ENCODE peak calls at places on chromosomes 5 and 9, in ten cellular contexts. G is body of pancreas, W is Karpas-422, R is fibroblast of villous mesenchyme, F is GM23248, L is heart right ventricle, B is GM06990, Q is right cardiac atrium, A is neural progenitor cell, N is OCI-LY7. T is an unnamed sample.

GRCh38 chr5:165602529-165602928 is 2097.1 kb downstream of the MAT2B start:
- DNase-seq in G (no peak), W (no peak), R (no peak), F (no peak), L (no peak), B (no peak), Q (no peak), A (no peak), N (no peak), T (no peak)

GRCh38 chr5:133978943-133979342 is 10.5 kb upstream of the C5orf15 start:
- DNase-seq in G (no peak), W (no peak), R (no peak), F (no peak), L (no peak), B (no peak), Q (no peak), A (no peak), N (no peak), T (no peak)

GRCh38 chr9:131395745-131396479 is 2.0 kb downstream of the PRRC2B start:
- DNase-seq in G (no peak), W (no peak), R (no peak), F (peak; percentile 37), L (no peak), B (no peak), Q (no peak), A (no peak), N (peak; percentile 18), T (no peak)

GRCh38 chr5:1323803-1324173 is 21.1 kb downstream of the CLPTM1L start:
- DNase-seq in G (no peak), W (no peak), R (no peak), F (no peak), L (no peak), B (no peak), Q (no peak), A (no peak), N (no peak), T (no peak)

GRCh38 chr9:69865986-69866385 is 45.4 kb downstream of the CFAP95 start:
- DNase-seq in G (no peak), W (no peak), R (no peak), F (no peak), L (no peak), B (no peak), Q (no peak), A (no peak), N (no peak), T (no peak)

GRCh38 chr9:33446507-33447403 is 638 bp downstream of the AQP3 start:
- DNase-seq in G (peak; percentile 78), W (no peak), R (peak; percentile 34), F (peak; percentile 70), L (peak; percentile 48), B (peak; percentile 68), Q (peak; percentile 68), A (peak; percentile 20), N (peak; percentile 24), T (peak; percentile 91)

GRCh38 chr9:130276955-130277354 is 11.4 kb downstream of the HMCN2 start:
- DNase-seq in G (no peak), W (no peak), R (no peak), F (no peak), L (no peak), B (no peak), Q (no peak), A (no peak), N (no peak), T (no peak)

GRCh38 chr5:159106193-159106568 is 6.5 kb upstream of the EBF1 start:
- DNase-seq in G (no peak), W (peak; percentile 84), R (no peak), F (no peak), L (no peak), B (no peak), Q (no peak), A (peak; percentile 11), N (peak; percentile 50), T (no peak)

GRCh38 chr9:96651626-96652025 is 3.5 kb downstream of the PRXL2C start:
- DNase-seq in G (no peak), W (peak; percentile 61), R (peak; percentile 38), F (peak; percentile 63), L (no peak), B (no peak), Q (no peak), A (no peak), N (peak; percentile 36), T (peak; percentile 23)

GRCh38 chr9:96655198-96655851 is at the start of gene PRXL2C:
- DNase-seq in G (peak; percentile 80), W (no peak), R (peak; percentile 79), F (peak; percentile 88), L (peak; percentile 89), B (peak; percentile 79), Q (peak; percentile 90), A (no peak), N (no peak), T (peak; percentile 14)

GRCh38 chr9:96649620-96650323 is 5.3 kb downstream of the PRXL2C start:
- DNase-seq in G (no peak), W (no peak), R (no peak), F (no peak), L (no peak), B (no peak), Q (no peak), A (no peak), N (no peak), T (no peak)

DNA sequence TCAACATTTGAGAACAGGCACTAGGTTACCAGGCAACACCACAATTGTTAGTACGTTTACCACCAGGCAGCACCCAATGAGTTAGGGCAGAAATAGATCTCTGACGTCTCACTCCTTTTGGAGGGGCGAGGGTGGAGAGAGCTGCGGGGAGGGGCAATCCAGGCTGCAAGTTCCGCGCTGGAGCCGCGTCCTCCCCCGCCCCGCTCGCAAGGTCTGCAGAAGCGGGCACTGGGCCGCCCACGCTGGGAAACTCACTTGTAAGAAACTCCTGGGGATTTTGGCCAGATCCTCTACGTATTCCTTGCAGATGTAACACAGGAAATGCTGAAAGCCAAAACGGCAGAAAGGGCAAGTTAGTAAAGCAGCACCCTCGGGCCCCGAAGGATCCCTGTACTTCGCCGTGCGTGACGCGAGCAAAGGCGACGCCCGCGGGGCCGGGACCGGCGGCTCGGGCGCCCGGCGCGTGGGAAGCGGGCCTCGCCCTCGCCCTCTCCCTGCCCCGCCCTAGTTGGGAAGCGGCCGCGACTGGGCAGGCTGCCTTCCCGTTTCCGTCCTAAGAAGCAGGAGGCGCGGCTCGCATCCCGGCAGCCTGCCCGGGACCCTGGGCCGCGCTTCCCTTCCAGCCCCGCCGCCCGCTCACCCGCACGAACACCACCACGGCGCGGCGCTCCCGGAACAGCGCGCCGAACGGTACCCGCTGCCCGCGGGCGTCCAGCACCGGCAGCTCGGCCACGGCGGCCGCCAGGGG is 493 bp downstream of the PRXL2C start:
- DNase-seq in G (peak; percentile 76), W (no peak), R (peak; percentile 87), F (peak; percentile 96), L (peak; percentile 92), B (peak; percentile 72), Q (peak; percentile 93), A (peak; percentile 84), N (no peak), T (peak; percentile 80)
- H3K4me3 ChIP-seq in G (peak overlapping the region; percentile 31), W (peak overlapping the region; percentile 49), R (peak overlapping the region; percentile 70), F (peak overlapping the region; percentile 78), L (peak overlapping the region; percentile 58), B (peak overlapping the region; percentile 70), Q (peak overlapping the region; percentile 93), A (peak overlapping the region; percentile 76), N (no peak overlapping the region), T (peak overlapping the region; percentile 62)

GRCh38 chr9:38041564-38042267 is 27.3 kb downstream of the SHB start:
- DNase-seq in G (no peak), W (no peak), R (no peak), F (no peak), L (no peak), B (no peak), Q (no peak), A (no peak), N (no peak), T (no peak)

GRCh38 chr9:38038307-38039089 is 30.5 kb downstream of the SHB start:
- DNase-seq in G (no peak), W (peak; percentile 95), R (peak; percentile 51), F (no peak), L (no peak), B (no peak), Q (peak; percentile 53), A (no peak), N (no peak), T (no peak)

GRCh38 chr9:38039090-38039906 is 29.7 kb downstream of the SHB start:
- DNase-seq in G (no peak), W (no peak), R (peak; percentile 93), F (peak; percentile 39), L (no peak), B (no peak), Q (no peak), A (no peak), N (no peak), T (no peak)

GRCh38 chr9:38037981-38038306 is 31.1 kb downstream of the SHB start:
- DNase-seq in G (no peak), W (no peak), R (no peak), F (no peak), L (no peak), B (no peak), Q (no peak), A (no peak), N (no peak), T (no peak)

GRCh38 chr9:38039907-38040682 is 28.9 kb downstream of the SHB start:
- DNase-seq in G (no peak), W (no peak), R (peak; percentile 51), F (no peak), L (no peak), B (no peak), Q (no peak), A (no peak), N (no peak), T (no peak)
- H3K4me3 ChIP-seq in G (no peak overlapping the region), W (no peak overlapping the region), R (no peak overlapping the region), F (no peak overlapping the region), L (no peak overlapping the region), B (no peak overlapping the region), Q (no peak overlapping the region), A (no peak overlapping the region), N (no peak overlapping the region), T (no peak overlapping the region)

DNA sequence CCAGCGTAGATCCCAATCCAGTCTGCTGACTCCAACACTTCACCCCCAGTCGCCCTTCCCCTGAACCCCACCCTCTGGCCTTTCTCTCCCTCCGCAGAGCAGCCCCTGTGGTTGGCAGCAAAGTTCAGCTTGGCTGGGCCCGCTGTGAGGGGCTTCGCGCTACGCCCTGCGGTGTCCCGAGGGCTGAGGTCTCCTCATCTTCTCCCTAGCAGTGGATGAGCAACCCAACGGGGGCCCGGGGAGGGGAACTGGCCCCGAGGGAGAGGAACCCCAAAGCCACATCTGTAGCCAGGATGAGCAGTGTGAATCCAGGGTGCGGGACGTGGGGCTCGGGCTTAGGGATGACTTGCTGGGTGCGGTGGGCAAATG is 579 bp downstream of the EGFL7 start:
- DNase-seq in G (no peak), W (no peak), R (no peak), F (no peak), L (no peak), B (no peak), Q (no peak), A (no peak), N (no peak), T (no peak)
- H3K4me3 ChIP-seq in G (no peak overlapping the region), W (no peak overlapping the region), R (no peak overlapping the region), F (no peak overlapping the region), L (peak overlapping the region; percentile 67), B (no peak overlapping the region), Q (peak overlapping the region; percentile 64), A (no peak overlapping the region), N (no peak overlapping the region), T (no peak overlapping the region)

DNA sequence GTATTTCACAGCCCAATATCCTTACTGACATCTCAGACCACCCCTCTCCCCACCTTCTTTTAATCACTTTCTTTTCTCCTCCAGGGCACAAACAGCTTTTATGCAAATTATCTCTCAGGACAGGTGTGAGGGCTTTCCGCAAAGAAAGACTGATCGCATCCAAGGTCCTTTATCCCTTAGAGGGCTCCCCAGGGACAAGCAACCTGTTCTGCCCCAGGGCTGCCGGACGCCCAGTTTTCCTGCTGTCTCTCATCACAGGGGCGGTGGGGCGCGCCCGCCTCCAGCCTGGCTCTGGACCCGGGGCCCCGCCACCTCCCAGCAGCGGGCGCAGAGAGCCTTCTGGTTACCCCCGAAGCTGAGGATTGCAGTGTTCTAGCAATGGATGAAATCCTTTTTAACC is 266.1 kb downstream of the CWC27 start:
- DNase-seq in G (no peak), W (no peak), R (no peak), F (no peak), L (no peak), B (no peak), Q (no peak), A (peak; percentile 23), N (peak; percentile 85), T (no peak)
- H3K4me3 ChIP-seq in G (no peak overlapping the region), W (peak overlapping the region; percentile 61), R (peak overlapping the region; percentile 60), F (peak overlapping the region; percentile 54), L (no peak overlapping the region), B (peak overlapping the region; percentile 80), Q (no peak overlapping the region), A (no peak overlapping the region), N (peak overlapping the region; percentile 66), T (no peak overlapping the region)